ENCODE peak calls at places on chromosomes 13 and 19, in seven cellular contexts. D, Z, U, Y, M, E and B are unnamed samples.

GRCh38 chr13:105611424-105611823 is 924.0 kb downstream of the EFNB2 start:
- DNase-seq in D (peak; percentile 76), U (no peak), M (no peak), E (no peak), Y (peak; percentile 87), Z (no peak), B (peak; percentile 13)

GRCh38 chr13:101489635-101490034 is 37.2 kb downstream of the ITGBL1 start:
- DNase-seq in M (no peak), D (no peak), Y (peak; percentile 26), Z (no peak), U (no peak), E (no peak), B (peak; percentile 64)

GRCh38 chr19:19526581-19527370 is 1.9 kb upstream of the YJEFN3 start:
- DNase-seq in Z (no peak), D (no peak), Y (no peak), M (no peak), U (no peak), E (no peak), B (no peak)

GRCh38 chr19:50932018-50932689 is 20.7 kb downstream of the KLK5 start:
- DNase-seq in U (no peak), M (no peak), Z (no peak), Y (no peak), E (no peak), D (no peak), B (no peak)

GRCh38 chr13:75830842-75831241 is 194.7 kb downstream of the LMO7 start:
- DNase-seq in M (no peak), Z (no peak), E (no peak), Y (peak; percentile 20), D (peak; percentile 79), U (no peak), B (peak; percentile 23)

GRCh38 chr19:35054626-35055025 is 13.1 kb downstream of the HPN start:
- DNase-seq in U (no peak), D (no peak), Y (no peak), M (no peak), E (no peak), Z (no peak), B (no peak)

GRCh38 chr13:32647926-32648325 is 61.7 kb downstream of the PDS5B start:
- DNase-seq in Y (no peak), U (no peak), E (no peak), M (no peak), D (no peak), Z (no peak), B (no peak)

GRCh38 chr13:41546372-41547252 is 89.3 kb downstream of the RGCC start:
- DNase-seq in U (no peak), E (no peak), M (no peak), Y (peak; percentile 24), D (peak; percentile 88), Z (no peak), B (peak; percentile 60)

GRCh38 chr19:2923510-2923909 is 21.3 kb downstream of the ZNF77 start:
- DNase-seq in M (no peak), Z (no peak), E (peak; percentile 55), Y (peak; percentile 58), D (peak; percentile 24), U (no peak), B (peak; percentile 82)

GRCh38 chr13:53743906-53744305 is 715.3 kb downstream of the OLFM4 start:
- DNase-seq in U (no peak), Z (no peak), E (no peak), Y (no peak), D (no peak), M (no peak), B (no peak)

GRCh38 chr19:28024920-28025319 is 1188.0 kb downstream of the UQCRFS1 start:
- DNase-seq in Y (no peak), Z (no peak), M (no peak), U (no peak), E (no peak), D (no peak), B (no peak)

GRCh38 chr19:38412961-38413360 is 10.1 kb downstream of the FAM98C start:
- DNase-seq in Y (no peak), U (no peak), E (no peak), D (no peak), Z (no peak), M (no peak), B (no peak)

GRCh38 chr19:5690955-5691204 is 785 bp downstream of the RPL36 start:
- DNase-seq in U (no peak), Z (no peak), E (no peak), Y (no peak), D (no peak), M (no peak), B (peak; percentile 36)

GRCh38 chr13:50124536-50125305 is 109.5 kb downstream of the KCNRG start:
- DNase-seq in U (no peak), Y (peak; percentile 57), E (no peak), M (peak; percentile 80), Z (peak; percentile 17), D (peak; percentile 70), B (peak; percentile 63)

GRCh38 chr13:93338906-93339305 is 112.3 kb downstream of the GPC6 start:
- DNase-seq in E (no peak), Y (no peak), M (no peak), U (no peak), Z (no peak), D (no peak), B (no peak)

GRCh38 chr19:7980168-7980567 is 25.3 kb downstream of the ELAVL1 start:
- DNase-seq in Z (no peak), E (no peak), M (no peak), Y (no peak), U (no peak), D (no peak), B (no peak)

GRCh38 chr13:39245688-39246087 is 207.4 kb downstream of the NHLRC3 start:
- DNase-seq in M (no peak), E (no peak), Y (no peak), D (no peak), U (no peak), Z (no peak), B (no peak)

GRCh38 chr13:113804703-113805430 is 45.8 kb downstream of the TMEM255B start:
- DNase-seq in Y (no peak), U (no peak), Z (no peak), D (no peak), M (no peak), E (no peak), B (no peak)

GRCh38 chr19:10270180-10270615 is 722 bp upstream of the ICAM1 start:
- DNase-seq in M (no peak), D (no peak), U (peak; percentile 81), E (no peak), Y (peak; percentile 53), Z (no peak), B (peak; percentile 25)

GRCh38 chr19:11374449-11375142 is at the start of gene SWSAP1:
- DNase-seq in E (peak; percentile 98), Y (peak; percentile 100), Z (peak; percentile 98), M (peak; percentile 95), D (peak; percentile 100), U (peak; percentile 99), B (peak; percentile 100)

GRCh38 chr19:46841458-46842083 is 9.1 kb downstream of the AP2S1 start:
- DNase-seq in D (peak; percentile 32), Z (no peak), U (no peak), M (no peak), Y (peak; percentile 68), E (no peak), B (peak; percentile 55)

GRCh38 chr13:73335226-73335625 is 276.4 kb downstream of the KLF5 start:
- DNase-seq in U (no peak), M (no peak), Z (no peak), Y (peak; percentile 58), E (no peak), D (peak; percentile 71), B (peak; percentile 83)

GRCh38 chr19:35013047-35013819 is 13.1 kb downstream of the GRAMD1A start:
- DNase-seq in E (no peak), U (peak; percentile 83), M (peak; percentile 90), D (peak; percentile 53), Y (peak; percentile 79), Z (peak; percentile 16), B (peak; percentile 57)

GRCh38 chr19:13083627-13084026 is 19.0 kb downstream of the LYL1 start:
- DNase-seq in Y (no peak), E (no peak), D (peak; percentile 52), Z (no peak), M (no peak), U (no peak), B (no peak)